ENCODE peak calls at places on chromosomes 12 and 14, in seven cellular contexts. One of them, this sample, is unnamed.
A peak's percentile ranks its signal among the peaks of the same experiment; 100 is the strongest.

GRCh38 chr12:118850244-118850825 is 131.0 kb upstream of the SRRM4 start:
- DNase-seq in tibial artery: no peak
- DNase-seq in lower lobe of right lung: peak; percentile 40
- DNase-seq in heart left ventricle: no peak
- DNase-seq in thoracic aorta: no peak
- DNase-seq in testis: peak; percentile 66
- DNase-seq in PC-9: no peak
- DNase-seq in this sample: no peak

GRCh38 chr12:69512820-69513219 is 42.6 kb downstream of the FRS2 start:
- DNase-seq in PC-9: no peak
- DNase-seq in testis: no peak
- DNase-seq in thoracic aorta: no peak
- DNase-seq in lower lobe of right lung: no peak
- DNase-seq in heart left ventricle: no peak
- DNase-seq in tibial artery: no peak
- DNase-seq in this sample: no peak

GRCh38 chr12:125092872-125093680 is 27.8 kb downstream of the AACS start:
- DNase-seq in thoracic aorta: no peak
- DNase-seq in tibial artery: no peak
- DNase-seq in lower lobe of right lung: no peak
- DNase-seq in testis: no peak
- DNase-seq in PC-9: no peak
- DNase-seq in heart left ventricle: peak; percentile 77
- DNase-seq in this sample: no peak

GRCh38 chr12:82593143-82593542 is 93.6 kb upstream of the TMTC2 start:
- DNase-seq in PC-9: no peak
- DNase-seq in thoracic aorta: no peak
- DNase-seq in testis: no peak
- DNase-seq in lower lobe of right lung: no peak
- DNase-seq in heart left ventricle: no peak
- DNase-seq in tibial artery: no peak
- DNase-seq in this sample: no peak

GRCh38 chr14:89391123-89391522 is 25.9 kb downstream of the FOXN3 start:
- DNase-seq in tibial artery: no peak
- DNase-seq in lower lobe of right lung: no peak
- DNase-seq in PC-9: no peak
- DNase-seq in testis: no peak
- DNase-seq in heart left ventricle: no peak
- DNase-seq in thoracic aorta: no peak
- DNase-seq in this sample: no peak

GRCh38 chr12:10722502-10722904 is 620 bp downstream of the YBX3 start:
- DNase-seq in testis: peak; percentile 41
- DNase-seq in tibial artery: peak; percentile 80
- DNase-seq in PC-9: no peak
- DNase-seq in thoracic aorta: peak; percentile 12
- DNase-seq in lower lobe of right lung: peak; percentile 68
- DNase-seq in heart left ventricle: peak; percentile 63
- DNase-seq in this sample: peak; percentile 82

GRCh38 chr14:85534914-85535313 is 5.0 kb downstream of the FLRT2 start:
- DNase-seq in tibial artery: no peak
- DNase-seq in testis: peak; percentile 20
- DNase-seq in PC-9: no peak
- DNase-seq in thoracic aorta: no peak
- DNase-seq in lower lobe of right lung: no peak
- DNase-seq in heart left ventricle: no peak
- DNase-seq in this sample: no peak

GRCh38 chr14:51155331-51155730 is 60.4 kb upstream of the TRIM9 start:
- DNase-seq in testis: no peak
- DNase-seq in lower lobe of right lung: no peak
- DNase-seq in thoracic aorta: no peak
- DNase-seq in heart left ventricle: no peak
- DNase-seq in PC-9: peak; percentile 56
- DNase-seq in tibial artery: no peak
- DNase-seq in this sample: no peak

GRCh38 chr12:109533487-109533740 is 39.9 kb downstream of the MMAB start:
- DNase-seq in thoracic aorta: no peak
- DNase-seq in tibial artery: no peak
- DNase-seq in heart left ventricle: no peak
- DNase-seq in testis: no peak
- DNase-seq in PC-9: no peak
- DNase-seq in lower lobe of right lung: no peak
- DNase-seq in this sample: no peak

GRCh38 chr14:42980419-42980818 is 1373.7 kb downstream of the LRFN5 start:
- DNase-seq in heart left ventricle: no peak
- DNase-seq in testis: no peak
- DNase-seq in thoracic aorta: no peak
- DNase-seq in tibial artery: no peak
- DNase-seq in lower lobe of right lung: no peak
- DNase-seq in PC-9: no peak
- DNase-seq in this sample: no peak

GRCh38 chr14:77565289-77566081 is 51.0 kb downstream of the SPTLC2 start:
- DNase-seq in PC-9: no peak
- DNase-seq in testis: no peak
- DNase-seq in tibial artery: no peak
- DNase-seq in thoracic aorta: no peak
- DNase-seq in lower lobe of right lung: no peak
- DNase-seq in heart left ventricle: no peak
- DNase-seq in this sample: no peak

GRCh38 chr12:83802011-83802410 is 1110.6 kb downstream of the SLC6A15 start:
- DNase-seq in lower lobe of right lung: no peak
- DNase-seq in testis: no peak
- DNase-seq in tibial artery: no peak
- DNase-seq in thoracic aorta: no peak
- DNase-seq in PC-9: no peak
- DNase-seq in heart left ventricle: no peak
- DNase-seq in this sample: no peak

DNA sequence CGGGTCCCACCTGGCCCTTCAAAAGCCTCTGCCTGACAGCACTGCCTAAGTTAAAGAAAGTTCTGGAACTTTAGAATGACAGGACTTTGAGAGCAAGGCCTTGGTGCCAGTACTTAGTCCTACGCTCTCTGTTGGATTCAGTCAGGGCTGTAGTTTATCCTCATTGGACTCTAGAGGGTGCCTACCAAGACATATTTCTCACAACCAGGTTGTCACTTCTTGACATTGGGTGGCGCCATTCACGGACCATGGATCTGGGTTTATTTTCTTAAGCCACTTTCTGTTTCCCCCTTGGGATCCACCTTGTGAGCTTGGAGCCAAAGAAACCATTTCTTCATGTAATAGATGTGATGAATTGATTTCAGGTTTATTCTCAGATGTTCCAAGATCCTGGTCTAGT is 787.0 kb upstream of the TBX3 start:
- DNase-seq in PC-9: no peak
- DNase-seq in heart left ventricle: no peak
- DNase-seq in testis: no peak
- DNase-seq in tibial artery: no peak
- DNase-seq in lower lobe of right lung: no peak
- DNase-seq in thoracic aorta: no peak
- DNase-seq in this sample: no peak
- TF ChIP-seq CTCF in PC-9: no peak
- TF ChIP-seq CTCF in heart left ventricle: no peak
- TF ChIP-seq CTCF in testis: no peak
- TF ChIP-seq CTCF in tibial artery: no peak
- TF ChIP-seq CTCF in lower lobe of right lung: no peak
- TF ChIP-seq CTCF in thoracic aorta: no peak
- TF ChIP-seq CTCF in this sample: no peak

DNA sequence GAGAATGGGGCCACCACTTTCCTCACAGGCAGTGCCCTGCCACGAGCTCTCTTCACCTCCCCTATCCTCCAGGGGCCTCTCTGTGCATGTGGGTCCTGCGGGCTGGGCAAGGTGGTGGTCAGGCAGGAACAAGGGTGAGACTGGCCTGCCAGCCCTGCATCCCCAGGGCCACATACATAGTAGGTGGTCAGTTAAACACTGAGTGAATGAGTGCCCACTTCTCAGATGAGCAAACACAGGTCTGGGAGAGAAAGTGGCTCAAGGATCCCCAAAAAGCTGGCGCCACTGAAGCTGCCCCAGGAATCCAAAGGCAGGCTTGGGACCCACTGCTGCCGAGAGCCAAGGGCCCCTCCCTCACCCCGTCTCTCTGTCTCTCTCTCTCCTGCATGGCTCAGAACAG is 51.1 kb downstream of the CCNK start:
- DNase-seq in tibial artery: no peak
- DNase-seq in lower lobe of right lung: no peak
- DNase-seq in testis: no peak
- DNase-seq in heart left ventricle: no peak
- DNase-seq in PC-9: no peak
- DNase-seq in thoracic aorta: no peak
- DNase-seq in this sample: no peak
- H3K27ac ChIP-seq in tibial artery: no peak overlapping the region
- H3K27ac ChIP-seq in lower lobe of right lung: no peak overlapping the region
- H3K27ac ChIP-seq in testis: no peak overlapping the region
- H3K27ac ChIP-seq in heart left ventricle: no peak overlapping the region
- H3K27ac ChIP-seq in PC-9: no peak overlapping the region
- H3K27ac ChIP-seq in thoracic aorta: no peak overlapping the region
- H3K27ac ChIP-seq in this sample: no peak overlapping the region

GRCh38 chr12:130014485-130014807 is 110.6 kb upstream of the TMEM132D start:
- DNase-seq in heart left ventricle: no peak
- DNase-seq in thoracic aorta: no peak
- DNase-seq in testis: no peak
- DNase-seq in lower lobe of right lung: no peak
- DNase-seq in tibial artery: no peak
- DNase-seq in PC-9: no peak
- DNase-seq in this sample: no peak

GRCh38 chr12:130016194-130016593 is 112.4 kb upstream of the TMEM132D start:
- DNase-seq in heart left ventricle: no peak
- DNase-seq in lower lobe of right lung: no peak
- DNase-seq in thoracic aorta: no peak
- DNase-seq in PC-9: no peak
- DNase-seq in tibial artery: no peak
- DNase-seq in testis: no peak
- DNase-seq in this sample: no peak

GRCh38 chr12:130016986-130017385 is 113.2 kb upstream of the TMEM132D start:
- DNase-seq in heart left ventricle: no peak
- DNase-seq in lower lobe of right lung: no peak
- DNase-seq in testis: no peak
- DNase-seq in PC-9: no peak
- DNase-seq in thoracic aorta: no peak
- DNase-seq in tibial artery: no peak
- DNase-seq in this sample: peak; percentile 33

GRCh38 chr12:130018614-130019013 is 114.8 kb upstream of the TMEM132D start:
- DNase-seq in tibial artery: no peak
- DNase-seq in lower lobe of right lung: no peak
- DNase-seq in thoracic aorta: no peak
- DNase-seq in testis: no peak
- DNase-seq in heart left ventricle: no peak
- DNase-seq in PC-9: no peak
- DNase-seq in this sample: no peak

DNA sequence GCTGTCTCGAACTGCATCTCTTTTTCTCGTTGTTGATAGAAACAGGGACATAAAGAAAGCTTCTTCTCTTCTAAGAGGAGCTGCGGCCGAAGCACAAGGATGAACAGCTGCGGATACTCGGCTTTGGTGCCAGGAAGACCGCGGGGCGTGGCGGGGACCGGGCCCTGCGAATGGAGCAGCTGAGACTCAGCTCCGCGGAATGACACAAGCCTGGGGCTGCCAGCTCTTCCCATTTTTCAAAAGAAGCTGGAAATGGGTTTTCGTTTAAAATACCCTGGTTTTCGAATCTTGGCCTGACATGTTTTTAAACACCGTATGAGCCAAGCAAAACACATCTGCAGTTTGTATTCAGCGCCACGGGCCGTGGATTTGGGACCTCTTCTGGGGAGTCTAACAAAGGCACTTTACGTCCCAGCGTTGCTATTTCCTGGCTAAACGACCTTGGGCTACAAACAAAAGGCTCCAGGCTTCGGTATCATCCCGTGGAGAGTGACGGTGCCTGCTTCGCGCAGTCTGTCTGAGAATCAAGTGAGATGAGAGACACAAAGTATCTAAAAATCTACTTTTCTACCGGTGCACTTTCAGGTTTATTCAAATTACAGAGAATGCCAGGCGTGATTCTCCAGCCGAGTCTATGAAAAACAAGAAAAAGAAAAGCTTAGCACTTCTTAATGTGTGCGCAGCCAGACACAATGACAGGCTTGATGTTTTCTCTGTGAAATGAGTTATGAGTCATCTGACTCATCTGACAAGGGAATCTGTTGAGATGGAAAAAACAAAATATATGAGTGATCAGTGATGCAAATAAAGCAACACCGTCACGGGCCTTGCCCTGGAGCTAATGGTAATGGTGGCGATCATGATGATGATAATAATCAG is 114.0 kb upstream of the TMEM132D start:
- DNase-seq in PC-9: no peak
- DNase-seq in testis: peak; percentile 25
- DNase-seq in heart left ventricle: no peak
- DNase-seq in thoracic aorta: no peak
- DNase-seq in tibial artery: no peak
- DNase-seq in lower lobe of right lung: no peak
- DNase-seq in this sample: peak; percentile 11
- H3K4me3 ChIP-seq in PC-9: no peak overlapping the region
- H3K4me3 ChIP-seq in testis: no peak overlapping the region
- H3K4me3 ChIP-seq in heart left ventricle: no peak overlapping the region
- H3K4me3 ChIP-seq in thoracic aorta: peak overlapping the region; percentile 16
- H3K4me3 ChIP-seq in tibial artery: no peak overlapping the region
- H3K4me3 ChIP-seq in lower lobe of right lung: no peak overlapping the region
- H3K4me3 ChIP-seq in this sample: no peak overlapping the region

GRCh38 chr14:22123188-22123560 is 449.6 kb upstream of the OR4E1 start:
- DNase-seq in heart left ventricle: no peak
- DNase-seq in tibial artery: no peak
- DNase-seq in testis: no peak
- DNase-seq in thoracic aorta: no peak
- DNase-seq in PC-9: no peak
- DNase-seq in lower lobe of right lung: no peak
- DNase-seq in this sample: no peak

GRCh38 chr14:22113401-22113800 is 439.8 kb upstream of the OR4E1 start:
- DNase-seq in lower lobe of right lung: no peak
- DNase-seq in PC-9: no peak
- DNase-seq in heart left ventricle: no peak
- DNase-seq in tibial artery: no peak
- DNase-seq in thoracic aorta: no peak
- DNase-seq in testis: no peak
- DNase-seq in this sample: no peak

GRCh38 chr14:22122227-22123187 is 448.9 kb upstream of the OR4E1 start:
- DNase-seq in thoracic aorta: no peak
- DNase-seq in lower lobe of right lung: no peak
- DNase-seq in PC-9: no peak
- DNase-seq in heart left ventricle: no peak
- DNase-seq in tibial artery: no peak
- DNase-seq in testis: no peak
- DNase-seq in this sample: no peak

GRCh38 chr14:22124071-22124613 is 450.5 kb upstream of the OR4E1 start:
- DNase-seq in thoracic aorta: no peak
- DNase-seq in tibial artery: no peak
- DNase-seq in testis: no peak
- DNase-seq in heart left ventricle: no peak
- DNase-seq in lower lobe of right lung: no peak
- DNase-seq in PC-9: no peak
- DNase-seq in this sample: no peak

GRCh38 chr14:22118894-22119477 is 445.4 kb upstream of the OR4E1 start:
- DNase-seq in testis: no peak
- DNase-seq in lower lobe of right lung: no peak
- DNase-seq in PC-9: no peak
- DNase-seq in thoracic aorta: no peak
- DNase-seq in tibial artery: no peak
- DNase-seq in heart left ventricle: no peak
- DNase-seq in this sample: no peak
- TF ChIP-seq CTCF in testis: no peak
- TF ChIP-seq CTCF in lower lobe of right lung: no peak
- TF ChIP-seq CTCF in PC-9: no peak
- TF ChIP-seq CTCF in thoracic aorta: no peak
- TF ChIP-seq CTCF in tibial artery: no peak
- TF ChIP-seq CTCF in heart left ventricle: no peak
- TF ChIP-seq CTCF in this sample: no peak